ENCODE peak calls at places on chromosomes 7 and 10, in five cellular contexts. Q, V, G, F and Y are unnamed samples.

GRCh38 chr7:32047801-32048200 is 22.4 kb downstream of the PDE1C start:
- DNase-seq in Q (no peak), V (no peak), G (no peak), F (no peak), Y (no peak)

GRCh38 chr10:78932861-78933260 is 135.9 kb upstream of the ZMIZ1 start:
- DNase-seq in Q (no peak), V (no peak), G (no peak), F (no peak), Y (no peak)

GRCh38 chr7:96899108-96899507 is 106.2 kb upstream of the DLX6 start:
- DNase-seq in Q (no peak), V (no peak), G (no peak), F (no peak), Y (no peak)

GRCh38 chr7:112031689-112032088 is 174.5 kb downstream of the DOCK4 start:
- DNase-seq in Q (no peak), V (no peak), G (no peak), F (no peak), Y (no peak)

GRCh38 chr7:158973440-158973839 is 117.1 kb downstream of the DYNC2I1 start:
- DNase-seq in Q (no peak), V (no peak), G (peak; percentile 86), F (no peak), Y (no peak)

GRCh38 chr7:20450473-20450872 is 119.8 kb downstream of the ITGB8 start:
- DNase-seq in Q (no peak), V (no peak), G (no peak), F (no peak), Y (no peak)

GRCh38 chr7:92834661-92835139 is 1.7 kb downstream of the CDK6 start:
- DNase-seq in Q (no peak), V (peak; percentile 47), G (peak; percentile 44), F (peak; percentile 1), Y (no peak)

GRCh38 chr7:46725136-46725535 is 804.1 kb upstream of the IGFBP3 start:
- DNase-seq in Q (no peak), V (no peak), G (no peak), F (no peak), Y (no peak)

GRCh38 chr10:78307576-78307975 is 273.9 kb downstream of the RPS24 start:
- DNase-seq in Q (no peak), V (peak; percentile 29), G (no peak), F (no peak), Y (no peak)

GRCh38 chr7:93799750-93800357 is 90.7 kb downstream of the TFPI2 start:
- DNase-seq in Q (no peak), V (peak; percentile 44), G (peak; percentile 18), F (no peak), Y (peak; percentile 30)

GRCh38 chr10:64071218-64071617 is 550.0 kb downstream of the REEP3 start:
- DNase-seq in Q (no peak), V (no peak), G (no peak), F (no peak), Y (no peak)

GRCh38 chr7:157888579-157888978 is 551.8 kb downstream of the DNAJB6 start:
- DNase-seq in Q (peak; percentile 14), V (no peak), G (no peak), F (no peak), Y (no peak)

GRCh38 chr7:20199015-20199737 is 18.0 kb downstream of the MACC1 start:
- DNase-seq in Q (peak; percentile 76), V (peak; percentile 78), G (peak; percentile 37), F (no peak), Y (peak; percentile 85)

DNA sequence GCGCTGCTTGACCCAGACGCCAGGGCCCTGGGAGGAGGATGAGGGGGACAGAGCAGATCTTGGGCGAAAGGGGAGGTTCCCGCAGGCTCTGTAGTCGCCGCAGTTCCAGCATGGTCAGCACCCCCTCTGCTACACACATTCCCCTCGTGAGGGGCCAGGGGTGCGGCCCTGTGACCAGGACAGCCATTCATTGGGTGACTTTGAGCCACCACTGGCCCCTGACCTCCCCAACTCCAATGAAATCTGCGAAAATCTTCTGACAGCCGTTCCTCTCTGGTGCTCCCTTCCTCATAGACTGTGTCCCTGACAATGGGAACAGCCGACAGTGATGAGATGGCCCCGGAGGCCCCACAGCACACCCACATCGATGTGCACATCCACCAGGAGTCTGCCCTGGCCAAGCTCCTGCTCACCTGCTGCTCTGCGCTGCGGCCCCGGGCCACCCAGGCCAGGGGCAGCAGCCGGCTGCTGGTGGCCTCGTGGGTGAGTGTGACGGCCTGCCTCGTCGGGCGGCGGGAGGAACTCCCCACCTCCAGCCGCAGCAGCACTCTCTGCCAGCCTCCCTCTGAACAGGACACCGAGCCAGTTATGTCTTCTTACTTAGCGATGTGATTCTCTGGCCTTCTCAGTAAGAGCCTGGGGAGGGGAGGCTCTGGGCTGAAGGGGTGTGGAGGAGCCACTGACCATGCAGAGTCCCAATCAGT is 825 bp downstream of the TMEM176A start:
- DNase-seq in Q (no peak), V (no peak), G (no peak), F (no peak), Y (no peak)
- H3K27me3 ChIP-seq in Q (peaks cover 51% of the 10 kb centered on the region), V (peaks cover 14% of the 10 kb centered on the region), G (peaks cover 32% of the 10 kb centered on the region), F (peaks cover 16% of the 10 kb centered on the region), Y (peaks cover 15% of the 10 kb centered on the region)

GRCh38 chr10:15345450-15345849 is 25.6 kb downstream of the FAM171A1 start:
- DNase-seq in Q (no peak), V (no peak), G (no peak), F (no peak), Y (no peak)
- H3K27me3 ChIP-seq in Q (no peaks in the 10 kb centered on the region), V (no peaks in the 10 kb centered on the region), G (no peaks in the 10 kb centered on the region), F (no peaks in the 10 kb centered on the region), Y (no peaks in the 10 kb centered on the region)

GRCh38 chr10:101570764-101571572 is 17.1 kb downstream of the POLL start:
- DNase-seq in Q (no peak), V (no peak), G (no peak), F (no peak), Y (no peak)

GRCh38 chr10:101569838-101570763 is 18.0 kb downstream of the POLL start:
- DNase-seq in Q (peak; percentile 94), V (peak; percentile 85), G (peak; percentile 91), F (peak; percentile 67), Y (peak; percentile 48)

GRCh38 chr10:101568054-101568745 is 19.9 kb downstream of the POLL start:
- DNase-seq in Q (no peak), V (no peak), G (no peak), F (no peak), Y (no peak)

GRCh38 chr10:101567165-101568006 is 20.7 kb downstream of the POLL start:
- DNase-seq in Q (no peak), V (no peak), G (no peak), F (no peak), Y (no peak)

GRCh38 chr10:101569465-101569837 is 18.6 kb downstream of the POLL start:
- DNase-seq in Q (no peak), V (peak; percentile 31), G (no peak), F (no peak), Y (no peak)
- H3K27me3 ChIP-seq in Q (peaks cover 57% of the 10 kb centered on the region), V (peaks cover 30% of the 10 kb centered on the region), G (peaks cover 51% of the 10 kb centered on the region), F (peaks cover 30% of the 10 kb centered on the region), Y (peaks cover 23% of the 10 kb centered on the region)

DNA sequence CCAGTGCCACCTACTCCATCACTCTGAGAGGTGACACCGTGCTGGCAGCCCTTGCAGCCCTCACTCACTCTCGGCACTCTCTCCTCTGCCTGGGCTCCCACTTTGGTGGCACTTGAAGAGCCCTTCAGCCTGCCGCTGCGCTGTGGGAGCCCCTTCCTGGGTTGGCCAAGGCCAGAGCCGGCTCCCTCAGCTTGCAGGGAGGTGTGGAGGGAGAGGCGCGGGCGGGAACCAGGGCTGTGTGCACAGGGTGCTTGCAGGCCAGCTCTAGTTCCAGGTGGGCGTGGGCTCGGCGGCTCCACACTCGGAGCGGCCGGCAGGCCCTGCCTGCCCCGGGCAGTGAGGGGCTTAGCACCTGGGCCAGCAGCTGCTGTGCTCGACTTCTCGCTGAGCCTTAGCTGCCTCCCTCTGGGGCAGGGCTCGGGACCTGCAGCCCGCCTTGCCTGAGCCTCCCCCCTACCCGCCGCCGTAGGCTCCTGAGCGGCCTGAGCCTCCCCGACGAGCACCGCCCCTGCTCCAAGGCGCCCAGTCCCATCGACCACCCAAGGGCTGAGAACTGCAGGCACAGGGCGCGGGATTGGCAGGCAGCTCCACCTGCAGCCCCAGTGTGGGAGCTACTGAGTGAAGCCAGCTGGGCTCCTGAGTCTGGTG is 48.7 kb upstream of the SLC35G1 start:
- DNase-seq in Q (no peak), V (no peak), G (no peak), F (no peak), Y (no peak)
- H3K27me3 ChIP-seq in Q (no peaks in the 10 kb centered on the region), V (peaks cover 15% of the 10 kb centered on the region), G (no peaks in the 10 kb centered on the region), F (no peaks in the 10 kb centered on the region), Y (peaks cover 8% of the 10 kb centered on the region)

GRCh38 chr10:101226506-101226887 is 2.8 kb downstream of the LBX1 start:
- DNase-seq in Q (no peak), V (peak; percentile 31), G (no peak), F (no peak), Y (no peak)

GRCh38 chr10:101225846-101226361 is 3.4 kb downstream of the LBX1 start:
- DNase-seq in Q (no peak), V (no peak), G (no peak), F (no peak), Y (no peak)

GRCh38 chr10:101227765-101228681 is 1.2 kb downstream of the LBX1 start:
- DNase-seq in Q (no peak), V (peak; percentile 30), G (no peak), F (no peak), Y (no peak)

GRCh38 chr10:101228682-101229274 is 485 bp downstream of the LBX1 start:
- DNase-seq in Q (no peak), V (peak; percentile 21), G (no peak), F (no peak), Y (no peak)

DNA sequence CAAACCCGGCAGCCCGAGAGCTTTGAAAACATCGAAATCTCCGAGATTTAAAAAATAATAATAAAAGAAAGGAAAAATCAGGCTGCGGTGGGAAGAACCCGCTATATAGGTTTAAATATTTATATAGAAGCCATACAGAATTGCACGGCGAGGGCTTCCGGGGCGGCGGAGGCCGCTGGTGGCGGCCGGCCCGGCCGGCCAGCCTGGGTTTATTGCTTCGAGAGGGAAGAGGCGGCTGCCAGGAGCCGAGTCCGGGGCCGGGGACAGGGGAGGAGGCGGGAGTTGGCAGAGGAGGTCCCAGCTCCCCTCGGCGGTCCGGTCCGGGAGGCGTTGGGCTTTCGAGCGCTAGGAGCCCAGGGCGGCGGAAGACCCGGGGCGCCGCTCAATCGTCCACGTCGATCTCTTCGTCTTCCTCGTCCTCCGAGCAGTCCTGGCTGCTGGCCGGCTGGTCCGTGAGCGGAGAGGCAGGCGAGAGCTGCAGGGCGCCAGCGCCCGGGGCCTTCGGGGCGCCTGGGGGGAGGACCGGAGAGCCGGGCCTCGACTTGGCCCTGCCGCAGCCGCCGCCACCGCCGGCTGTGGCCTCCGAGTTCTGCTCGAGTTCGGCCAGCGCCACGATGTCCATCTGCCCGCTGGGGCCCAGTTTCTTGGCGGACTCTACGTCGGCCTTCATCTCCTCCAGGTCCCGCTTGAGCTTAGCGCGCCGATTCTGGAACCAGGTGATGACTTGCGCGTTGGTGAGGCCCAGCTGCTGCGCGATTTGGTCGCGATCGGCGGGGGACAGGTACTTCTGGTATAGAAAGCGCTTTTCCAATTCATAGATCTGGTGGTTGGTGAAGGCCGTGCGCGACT is 2.2 kb downstream of the LBX1 start:
- DNase-seq in Q (no peak), V (peak; percentile 17), G (no peak), F (no peak), Y (no peak)
- H3K27me3 ChIP-seq in Q (peaks cover 100% of the 10 kb centered on the region), V (peaks cover 94% of the 10 kb centered on the region), G (peaks cover 99% of the 10 kb centered on the region), F (peaks cover 72% of the 10 kb centered on the region), Y (peaks cover 91% of the 10 kb centered on the region)